ENCODE peak calls at places on chromosomes 13 and 19, in four cellular contexts. B is H1, H is GM12878, G is HepG2. L is an unnamed sample.

GRCh38 chr13:26988059-26988769 is 183.4 kb downstream of the USP12 start:
- DNase-seq in B (no peak), H (no peak), G (peak; percentile 47), L (no peak)

GRCh38 chr19:5048727-5049553 is 80.0 kb downstream of the KDM4B start:
- DNase-seq in B (no peak), H (no peak), G (no peak), L (no peak)

GRCh38 chr19:21256722-21257121 is 72.5 kb downstream of the ZNF708 start:
- DNase-seq in B (no peak), H (no peak), G (peak; percentile 48), L (peak; percentile 68)

GRCh38 chr19:50667177-50667758 is 18.0 kb downstream of the C19orf81 start:
- DNase-seq in B (peak; percentile 60), H (no peak), G (no peak), L (no peak)

GRCh38 chr19:55341191-55342043 is 1.7 kb downstream of the KMT5C start:
- DNase-seq in B (peak; percentile 79), H (no peak), G (peak; percentile 40), L (peak; percentile 51)

GRCh38 chr19:45307361-45307760 is 15.3 kb downstream of the CKM start:
- DNase-seq in B (no peak), H (no peak), G (no peak), L (no peak)

GRCh38 chr13:81540777-81541176 is 1199.9 kb upstream of the SPRY2 start:
- DNase-seq in B (no peak), H (no peak), G (peak; percentile 1), L (no peak)

GRCh38 chr19:1091544-1092175 is 3.5 kb downstream of the POLR2E start:
- DNase-seq in B (no peak), H (no peak), G (no peak), L (no peak)

GRCh38 chr19:8515317-8515716 is 1.4 kb upstream of the ZNF414 start:
- DNase-seq in B (no peak), H (no peak), G (no peak), L (no peak)

GRCh38 chr13:60282708-60283107 is 114.3 kb upstream of the TDRD3 start:
- DNase-seq in B (no peak), H (no peak), G (no peak), L (no peak)

GRCh38 chr19:2770055-2771013 is 12.7 kb downstream of the SGTA start:
- DNase-seq in B (no peak), H (no peak), G (no peak), L (no peak)

GRCh38 chr13:98998831-98999634 is 21.2 kb upstream of the DOCK9 start:
- DNase-seq in B (no peak), H (peak; percentile 41), G (no peak), L (no peak)

GRCh38 chr19:1166872-1167573 is 7.0 kb downstream of the SBNO2 start:
- DNase-seq in B (no peak), H (no peak), G (no peak), L (no peak)

GRCh38 chr13:20297181-20297580 is 65.1 kb upstream of the GJB6 start:
- DNase-seq in B (no peak), H (no peak), G (no peak), L (no peak)

GRCh38 chr13:59408738-59409137 is 755.0 kb downstream of the DIAPH3 start:
- DNase-seq in B (no peak), H (no peak), G (no peak), L (no peak)

GRCh38 chr13:44786724-44787123 is 202.5 kb downstream of the NUFIP1 start:
- DNase-seq in B (no peak), H (no peak), G (no peak), L (no peak)

GRCh38 chr19:7868671-7869452 is 5.3 kb downstream of the PRR36 start:
- DNase-seq in B (peak; percentile 97), H (peak; percentile 13), G (peak; percentile 87), L (peak; percentile 89)

GRCh38 chr13:46665243-46665629 is 112.3 kb downstream of the LRCH1 start:
- DNase-seq in B (no peak), H (no peak), G (no peak), L (no peak)

GRCh38 chr19:38425810-38426466 is at the start of gene RASGRP4:
- DNase-seq in B (peak; percentile 56), H (no peak), G (no peak), L (no peak)

GRCh38 chr13:89577301-89577700 is 1770.2 kb upstream of the MIR17HG start:
- DNase-seq in B (no peak), H (no peak), G (no peak), L (no peak)

GRCh38 chr13:21319869-21320641 is 139.0 kb downstream of the ZDHHC20 start:
- DNase-seq in B (no peak), H (no peak), G (no peak), L (no peak)

GRCh38 chr13:21320642-21321034 is 138.5 kb downstream of the ZDHHC20 start:
- DNase-seq in B (no peak), H (no peak), G (no peak), L (no peak)

GRCh38 chr13:21316376-21316775 is 139.9 kb downstream of the MRPL57 start:
- DNase-seq in B (no peak), H (no peak), G (no peak), L (no peak)

GRCh38 chr13:21321269-21321668 is 137.8 kb downstream of the ZDHHC20 start:
- DNase-seq in B (no peak), H (no peak), G (no peak), L (no peak)

GRCh38 chr13:21318891-21319532 is 140.1 kb downstream of the ZDHHC20 start:
- DNase-seq in B (no peak), H (no peak), G (no peak), L (no peak)
- H3K4me3 ChIP-seq in B (no peak overlapping the region), H (no peak overlapping the region), G (no peak overlapping the region), L (no peak overlapping the region)

DNA sequence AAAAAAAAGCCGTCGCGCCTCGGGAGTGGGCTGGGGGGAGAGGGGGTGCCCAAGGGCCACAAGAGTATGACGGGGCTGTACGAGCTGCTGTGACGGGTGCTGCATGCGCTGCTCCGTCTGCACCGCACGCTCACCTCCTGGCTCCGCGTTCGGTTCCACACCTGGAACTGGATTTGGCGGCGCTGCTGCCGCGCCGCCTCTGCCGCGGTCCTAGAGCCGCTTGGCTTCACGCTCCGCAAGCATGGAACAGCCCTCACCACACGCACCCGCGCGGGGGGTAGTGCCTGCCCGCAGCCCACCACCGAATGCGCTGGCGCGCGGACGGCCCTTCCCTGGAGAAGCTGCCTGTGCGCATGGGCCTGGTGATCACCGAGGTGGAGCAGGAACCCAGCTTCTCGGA is 18.8 kb downstream of the C1QTNF9 start:
- DNase-seq in B (no peak), H (no peak), G (no peak), L (peak; percentile 3)
- TF ChIP-seq SUZ12 in B (no peak), H (no peak), G (no peak), L (no peak)

DNA sequence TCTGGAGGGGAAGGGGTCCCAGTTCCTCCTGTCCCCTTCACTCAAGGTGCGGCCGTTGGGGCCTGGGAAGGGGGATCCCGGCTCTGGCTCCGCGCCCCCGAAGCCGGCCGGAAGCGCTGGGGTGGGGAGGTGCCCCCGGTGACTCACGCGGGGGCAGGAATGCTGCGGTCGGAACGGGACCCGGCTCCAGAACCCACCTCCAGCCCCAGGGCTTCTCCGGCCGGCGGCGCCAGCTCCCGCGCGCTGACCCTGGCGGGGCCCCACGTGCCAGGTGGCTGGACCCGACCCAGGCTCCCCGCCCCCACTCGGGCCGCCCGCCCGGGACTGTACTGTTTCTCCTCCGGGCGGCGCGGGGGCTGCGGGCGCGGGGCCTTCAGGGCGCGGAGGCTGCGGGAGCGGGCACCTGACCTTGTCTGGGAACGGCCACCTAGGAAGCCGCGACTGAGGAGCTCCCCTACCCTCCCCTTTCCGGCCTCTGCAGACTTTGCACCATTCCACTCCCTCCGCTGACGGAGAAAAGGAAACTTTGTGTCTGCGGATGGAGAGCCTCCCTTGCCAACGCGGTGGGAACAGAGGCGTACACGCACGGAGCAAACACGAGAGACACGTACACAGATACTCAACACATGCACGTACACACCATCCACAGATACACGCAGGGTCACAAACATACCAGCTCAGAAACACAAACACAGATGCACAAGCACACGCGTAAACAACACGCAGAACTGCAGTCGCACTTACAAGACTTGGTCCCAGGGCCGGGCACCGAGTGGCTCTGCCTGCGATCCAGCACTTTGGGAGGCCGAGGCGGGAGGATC is 7.2 kb downstream of the AXL start:
- DNase-seq in B (peak; percentile 79), H (no peak), G (peak; percentile 68), L (peak; percentile 23)
- H3K9ac ChIP-seq in B (peak overlapping the region; percentile 64), H (no peak overlapping the region), G (peak overlapping the region; percentile 83), L (peak overlapping the region; percentile 86)

GRCh38 chr19:18160792-18161690 is 8.1 kb downstream of the PIK3R2 start:
- DNase-seq in B (peak; percentile 92), H (no peak), G (peak; percentile 43), L (no peak)
- H3K4me3 ChIP-seq in B (no peak overlapping the region), H (peak overlapping the region; percentile 70), G (no peak overlapping the region), L (no peak overlapping the region)

GRCh38 chr13:95643471-95643813 is 1.1 kb downstream of the DZIP1 start:
- DNase-seq in B (no peak), H (no peak), G (peak; percentile 6), L (no peak)

GRCh38 chr13:95641961-95642621 is 2.4 kb downstream of the DZIP1 start:
- DNase-seq in B (peak; percentile 81), H (no peak), G (peak; percentile 44), L (no peak)

GRCh38 chr13:95643814-95644598 is 500 bp downstream of the DZIP1 start:
- DNase-seq in B (peak; percentile 88), H (no peak), G (peak; percentile 2), L (peak; percentile 23)

GRCh38 chr13:95643009-95643408 is 1.5 kb downstream of the DZIP1 start:
- DNase-seq in B (no peak), H (no peak), G (no peak), L (no peak)

GRCh38 chr13:95644611-95645052 is at the start of gene DZIP1:
- DNase-seq in B (no peak), H (no peak), G (peak; percentile 75), L (peak; percentile 92)
- TF ChIP-seq SUZ12 in B (no peak), H (no peak), G (no peak), L (no peak)

GRCh38 chr19:14561832-14562351 is 10.0 kb downstream of the NDUFB7 start:
- DNase-seq in B (no peak), H (no peak), G (no peak), L (no peak)
- H3K9ac ChIP-seq in B (no peak overlapping the region), H (no peak overlapping the region), G (no peak overlapping the region), L (peak overlapping the region; percentile 72)

GRCh38 chr19:18605196-18605545 is 1.4 kb downstream of the CRLF1 start:
- DNase-seq in B (no peak), H (no peak), G (no peak), L (no peak)
- H3K4me3 ChIP-seq in B (no peak overlapping the region), H (no peak overlapping the region), G (peak overlapping the region; percentile 82), L (peak overlapping the region; percentile 32)

DNA sequence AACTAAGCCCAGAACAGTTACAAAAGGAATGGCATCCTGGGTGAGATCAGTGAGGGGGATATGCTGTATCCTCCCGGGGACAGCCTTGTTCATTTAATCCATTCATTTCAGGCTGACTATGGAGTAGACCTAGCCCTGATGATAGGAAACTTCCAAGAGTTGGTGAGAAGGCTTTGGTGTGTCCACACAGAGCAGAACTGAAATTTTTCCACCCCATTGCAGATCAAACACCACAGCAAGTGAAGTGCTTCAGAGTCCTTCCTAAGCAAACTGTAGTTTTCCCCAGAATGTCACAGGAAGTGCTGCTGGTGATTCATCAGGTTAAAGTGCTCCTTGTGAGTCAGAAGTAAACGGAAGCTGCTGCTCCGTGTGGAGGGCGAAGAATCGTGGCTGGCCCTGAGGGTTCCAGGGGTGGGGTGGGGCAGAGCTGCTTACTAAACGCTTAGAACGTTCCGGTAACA is 113.2 kb downstream of the TEX26 start:
- DNase-seq in B (no peak), H (peak; percentile 37), G (peak; percentile 69), L (no peak)
- TF ChIP-seq SUZ12 in B (no peak), H (no peak), G (no peak), L (no peak)

GRCh38 chr19:36838784-36839324 is 667 bp upstream of the ZNF790 start:
- DNase-seq in B (no peak), H (no peak), G (no peak), L (no peak)
- H3K9ac ChIP-seq in B (peak overlapping the region; percentile 87), H (peak overlapping the region; percentile 71), G (peak overlapping the region; percentile 82), L (peak overlapping the region; percentile 90)

L was measured in NT2/D1.